ENCODE peak calls at places on chromosomes 13 and 19, in seven cellular contexts. One of them, this sample, is unnamed.

GRCh38 chr13:72585254-72585653 is 142.2 kb downstream of the MZT1 start:
- DNase-seq in neuronal stem cell: no peak
- DNase-seq in kidney: no peak
- DNase-seq in NB4: no peak
- DNase-seq in CD8-positive, alpha-beta memory T cell: no peak
- DNase-seq in fibroblast of lung: peak
- DNase-seq in thoracic aorta: no peak
- DNase-seq in this sample: no peak

GRCh38 chr13:76993021-76993420 is 1.1 kb downstream of the CLN5 start:
- DNase-seq in neuronal stem cell: no peak
- DNase-seq in fibroblast of lung: no peak
- DNase-seq in NB4: no peak
- DNase-seq in thoracic aorta: no peak
- DNase-seq in CD8-positive, alpha-beta memory T cell: no peak
- DNase-seq in kidney: no peak
- DNase-seq in this sample: no peak

GRCh38 chr19:31349160-31349881 is at the start of gene TSHZ3:
- DNase-seq in NB4: peak
- DNase-seq in fibroblast of lung: peak
- DNase-seq in thoracic aorta: no peak
- DNase-seq in CD8-positive, alpha-beta memory T cell: peak
- DNase-seq in neuronal stem cell: no peak
- DNase-seq in kidney: peak
- DNase-seq in this sample: no peak

GRCh38 chr19:12884926-12885748 is 1.9 kb downstream of the KLF1 start:
- DNase-seq in thoracic aorta: no peak
- DNase-seq in fibroblast of lung: peak
- DNase-seq in kidney: peak
- DNase-seq in CD8-positive, alpha-beta memory T cell: peak
- DNase-seq in NB4: peak
- DNase-seq in neuronal stem cell: peak
- DNase-seq in this sample: peak

GRCh38 chr19:2478756-2479555 is 3.0 kb downstream of the GADD45B start:
- DNase-seq in kidney: peak
- DNase-seq in CD8-positive, alpha-beta memory T cell: peak
- DNase-seq in fibroblast of lung: peak
- DNase-seq in NB4: peak
- DNase-seq in neuronal stem cell: no peak
- DNase-seq in thoracic aorta: peak
- DNase-seq in this sample: peak

GRCh38 chr19:49767380-49767779 is 579 bp downstream of the AP2A1 start:
- DNase-seq in neuronal stem cell: no peak
- DNase-seq in CD8-positive, alpha-beta memory T cell: no peak
- DNase-seq in fibroblast of lung: no peak
- DNase-seq in thoracic aorta: no peak
- DNase-seq in kidney: no peak
- DNase-seq in NB4: no peak
- DNase-seq in this sample: no peak

GRCh38 chr13:29681859-29682258 is 86.4 kb upstream of the SLC7A1 start:
- DNase-seq in kidney: no peak
- DNase-seq in fibroblast of lung: no peak
- DNase-seq in NB4: peak
- DNase-seq in thoracic aorta: no peak
- DNase-seq in neuronal stem cell: no peak
- DNase-seq in CD8-positive, alpha-beta memory T cell: no peak
- DNase-seq in this sample: no peak

GRCh38 chr19:39679056-39679790 is 23.5 kb downstream of the LGALS16 start:
- DNase-seq in neuronal stem cell: no peak
- DNase-seq in thoracic aorta: no peak
- DNase-seq in CD8-positive, alpha-beta memory T cell: no peak
- DNase-seq in NB4: no peak
- DNase-seq in fibroblast of lung: no peak
- DNase-seq in kidney: no peak
- DNase-seq in this sample: no peak

GRCh38 chr19:979318-979741 is 4.8 kb upstream of the WDR18 start:
- DNase-seq in kidney: no peak
- DNase-seq in fibroblast of lung: no peak
- DNase-seq in NB4: no peak
- DNase-seq in CD8-positive, alpha-beta memory T cell: no peak
- DNase-seq in neuronal stem cell: no peak
- DNase-seq in thoracic aorta: no peak
- DNase-seq in this sample: no peak

GRCh38 chr13:21638319-21639282 is 32.3 kb upstream of the FGF9 start:
- DNase-seq in thoracic aorta: no peak
- DNase-seq in fibroblast of lung: peak
- DNase-seq in neuronal stem cell: peak
- DNase-seq in kidney: no peak
- DNase-seq in NB4: peak
- DNase-seq in CD8-positive, alpha-beta memory T cell: peak
- DNase-seq in this sample: peak

GRCh38 chr13:111474136-111475002 is 153.9 kb downstream of the TEX29 start:
- DNase-seq in CD8-positive, alpha-beta memory T cell: no peak
- DNase-seq in thoracic aorta: no peak
- DNase-seq in NB4: peak
- DNase-seq in fibroblast of lung: peak
- DNase-seq in neuronal stem cell: peak
- DNase-seq in kidney: no peak
- DNase-seq in this sample: peak

DNA sequence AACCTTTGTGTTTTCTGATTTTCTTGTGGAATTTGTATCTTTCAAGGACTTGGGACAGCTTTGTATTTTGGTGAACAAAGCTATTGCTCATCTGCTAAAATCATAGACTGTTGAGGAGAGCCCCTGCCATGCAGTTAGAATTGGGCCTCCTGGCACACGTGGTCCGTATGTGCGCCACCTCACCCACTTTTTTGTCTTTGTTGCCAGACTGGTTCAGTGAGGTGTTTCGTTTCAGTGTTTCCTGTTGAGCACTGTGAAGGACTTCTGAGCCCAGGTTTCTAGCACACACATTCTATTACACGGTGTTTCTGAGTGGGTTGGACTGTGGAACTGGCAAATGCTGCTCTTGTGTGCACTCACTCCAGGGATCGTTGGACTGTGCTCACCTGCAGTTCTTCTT is 37.6 kb upstream of the RNF113B start:
- DNase-seq in kidney: no peak
- DNase-seq in CD8-positive, alpha-beta memory T cell: no peak
- DNase-seq in NB4: no peak
- DNase-seq in thoracic aorta: no peak
- DNase-seq in fibroblast of lung: no peak
- DNase-seq in neuronal stem cell: no peak
- DNase-seq in this sample: peak
- H3K4me3 ChIP-seq in kidney: no peak
- H3K4me3 ChIP-seq in CD8-positive, alpha-beta memory T cell: no peak
- H3K4me3 ChIP-seq in NB4: no peak
- H3K4me3 ChIP-seq in thoracic aorta: no peak
- H3K4me3 ChIP-seq in fibroblast of lung: no peak
- H3K4me3 ChIP-seq in neuronal stem cell: no peak
- H3K4me3 ChIP-seq in this sample: peak

GRCh38 chr19:55080915-55081772 is 5.5 kb downstream of the EPS8L1 start:
- DNase-seq in fibroblast of lung: peak
- DNase-seq in neuronal stem cell: no peak
- DNase-seq in CD8-positive, alpha-beta memory T cell: peak
- DNase-seq in thoracic aorta: no peak
- DNase-seq in NB4: peak
- DNase-seq in kidney: peak
- DNase-seq in this sample: no peak

GRCh38 chr19:55080121-55080914 is 4.6 kb downstream of the EPS8L1 start:
- DNase-seq in fibroblast of lung: peak
- DNase-seq in kidney: peak
- DNase-seq in CD8-positive, alpha-beta memory T cell: peak
- DNase-seq in NB4: peak
- DNase-seq in neuronal stem cell: no peak
- DNase-seq in thoracic aorta: no peak
- DNase-seq in this sample: no peak

GRCh38 chr19:55081773-55082022 is 6.0 kb downstream of the EPS8L1 start:
- DNase-seq in thoracic aorta: no peak
- DNase-seq in kidney: no peak
- DNase-seq in fibroblast of lung: no peak
- DNase-seq in CD8-positive, alpha-beta memory T cell: no peak
- DNase-seq in NB4: no peak
- DNase-seq in neuronal stem cell: no peak
- DNase-seq in this sample: peak

GRCh38 chr19:55083004-55083850 is 7.6 kb downstream of the EPS8L1 start:
- DNase-seq in kidney: no peak
- DNase-seq in neuronal stem cell: no peak
- DNase-seq in thoracic aorta: no peak
- DNase-seq in fibroblast of lung: no peak
- DNase-seq in NB4: no peak
- DNase-seq in CD8-positive, alpha-beta memory T cell: no peak
- DNase-seq in this sample: peak

DNA sequence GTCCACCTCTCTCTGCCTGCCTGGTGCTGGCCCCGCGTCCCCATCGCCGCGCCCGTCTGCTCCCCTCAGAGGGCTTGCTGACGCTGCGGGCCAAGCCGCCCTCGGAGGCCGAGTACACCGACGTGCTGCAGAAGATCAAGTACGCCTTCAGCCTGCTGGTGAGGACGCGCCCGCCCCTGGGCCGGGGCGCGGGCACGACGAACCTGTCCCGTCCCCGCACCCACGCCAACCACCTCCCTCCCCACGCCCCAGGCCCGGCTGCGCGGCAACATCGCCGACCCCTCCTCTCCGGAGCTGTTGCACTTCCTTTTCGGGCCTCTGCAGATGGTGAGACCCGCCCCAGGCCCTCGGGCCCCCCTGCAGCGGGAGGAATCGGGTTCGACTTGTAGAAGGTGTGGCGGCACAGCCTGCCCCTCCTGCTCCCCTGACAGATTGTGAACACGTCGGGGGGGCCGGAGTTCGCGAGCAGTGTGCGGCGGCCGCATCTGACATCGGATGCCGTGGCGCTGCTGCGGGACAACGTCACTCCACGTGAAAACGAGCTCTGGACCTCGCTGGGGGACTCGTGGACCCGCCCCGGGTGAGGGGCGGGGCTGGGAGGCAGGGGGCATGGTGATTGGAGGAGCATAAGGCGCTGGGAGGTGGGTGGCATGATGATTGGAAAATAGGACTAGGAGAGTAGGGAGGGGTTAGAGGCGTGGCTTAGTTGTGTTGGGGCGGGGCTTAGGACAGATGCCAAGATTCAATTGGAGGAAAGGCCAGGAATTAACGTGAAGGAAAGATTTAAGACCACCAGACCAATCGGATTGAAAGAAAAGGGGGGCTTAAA is 6.6 kb downstream of the EPS8L1 start:
- DNase-seq in CD8-positive, alpha-beta memory T cell: peak
- DNase-seq in thoracic aorta: no peak
- DNase-seq in fibroblast of lung: peak
- DNase-seq in neuronal stem cell: no peak
- DNase-seq in kidney: no peak
- DNase-seq in NB4: no peak
- DNase-seq in this sample: peak
- H3K4me3 ChIP-seq in CD8-positive, alpha-beta memory T cell: peak
- H3K4me3 ChIP-seq in thoracic aorta: peak
- H3K4me3 ChIP-seq in fibroblast of lung: no peak
- H3K4me3 ChIP-seq in neuronal stem cell: peak
- H3K4me3 ChIP-seq in kidney: no peak
- H3K4me3 ChIP-seq in NB4: no peak
- H3K4me3 ChIP-seq in this sample: no peak

GRCh38 chr19:4277051-4277700 is 1.9 kb upstream of the SHD start:
- DNase-seq in kidney: no peak
- DNase-seq in fibroblast of lung: no peak
- DNase-seq in neuronal stem cell: no peak
- DNase-seq in thoracic aorta: no peak
- DNase-seq in CD8-positive, alpha-beta memory T cell: no peak
- DNase-seq in NB4: no peak
- DNase-seq in this sample: no peak

GRCh38 chr19:4279530-4280422 is 710 bp downstream of the SHD start:
- DNase-seq in NB4: no peak
- DNase-seq in CD8-positive, alpha-beta memory T cell: no peak
- DNase-seq in fibroblast of lung: no peak
- DNase-seq in neuronal stem cell: no peak
- DNase-seq in kidney: no peak
- DNase-seq in thoracic aorta: no peak
- DNase-seq in this sample: no peak

GRCh38 chr19:4278010-4278409 is 1.1 kb upstream of the SHD start:
- DNase-seq in neuronal stem cell: no peak
- DNase-seq in kidney: no peak
- DNase-seq in fibroblast of lung: no peak
- DNase-seq in thoracic aorta: no peak
- DNase-seq in CD8-positive, alpha-beta memory T cell: no peak
- DNase-seq in NB4: no peak
- DNase-seq in this sample: no peak

GRCh38 chr19:4278460-4278901 is 585 bp upstream of the SHD start:
- DNase-seq in kidney: no peak
- DNase-seq in fibroblast of lung: no peak
- DNase-seq in CD8-positive, alpha-beta memory T cell: no peak
- DNase-seq in neuronal stem cell: no peak
- DNase-seq in NB4: peak
- DNase-seq in thoracic aorta: no peak
- DNase-seq in this sample: no peak

DNA sequence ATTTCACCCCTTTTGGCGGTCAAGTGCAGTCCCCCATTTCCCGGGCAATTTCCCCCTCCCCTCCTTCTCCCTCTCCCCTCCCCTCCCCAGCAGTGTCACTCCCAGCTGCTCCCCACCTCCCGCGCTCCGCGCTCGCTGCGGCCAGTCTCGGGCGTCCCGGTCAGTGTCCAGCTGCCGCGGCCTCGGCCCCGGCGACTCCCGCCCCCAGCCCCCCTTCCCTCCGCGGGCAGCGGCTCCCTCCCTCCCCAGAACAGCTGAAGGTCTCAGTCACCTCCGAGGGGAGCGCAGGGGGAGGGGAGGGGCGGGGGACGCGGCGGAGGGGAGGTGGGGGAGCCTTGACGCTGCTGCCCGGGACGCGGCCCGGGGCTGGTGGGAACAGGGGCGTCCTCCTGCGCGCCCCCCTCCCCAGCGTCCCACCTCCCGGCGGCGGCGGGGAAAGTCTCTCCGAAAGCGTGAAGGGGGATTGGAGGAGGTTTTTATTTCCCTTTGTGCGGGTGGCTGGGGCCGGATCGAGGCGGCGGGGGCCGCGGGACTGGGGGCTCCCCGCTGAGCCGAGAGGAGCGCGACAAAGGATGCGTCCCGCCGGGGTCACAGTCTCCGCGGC is at the start of gene SHD:
- DNase-seq in NB4: no peak
- DNase-seq in kidney: no peak
- DNase-seq in thoracic aorta: no peak
- DNase-seq in neuronal stem cell: no peak
- DNase-seq in CD8-positive, alpha-beta memory T cell: no peak
- DNase-seq in fibroblast of lung: no peak
- DNase-seq in this sample: no peak
- H3K4me3 ChIP-seq in NB4: no peak
- H3K4me3 ChIP-seq in kidney: no peak
- H3K4me3 ChIP-seq in thoracic aorta: peak
- H3K4me3 ChIP-seq in neuronal stem cell: peak
- H3K4me3 ChIP-seq in CD8-positive, alpha-beta memory T cell: no peak
- H3K4me3 ChIP-seq in fibroblast of lung: no peak
- H3K4me3 ChIP-seq in this sample: no peak

DNA sequence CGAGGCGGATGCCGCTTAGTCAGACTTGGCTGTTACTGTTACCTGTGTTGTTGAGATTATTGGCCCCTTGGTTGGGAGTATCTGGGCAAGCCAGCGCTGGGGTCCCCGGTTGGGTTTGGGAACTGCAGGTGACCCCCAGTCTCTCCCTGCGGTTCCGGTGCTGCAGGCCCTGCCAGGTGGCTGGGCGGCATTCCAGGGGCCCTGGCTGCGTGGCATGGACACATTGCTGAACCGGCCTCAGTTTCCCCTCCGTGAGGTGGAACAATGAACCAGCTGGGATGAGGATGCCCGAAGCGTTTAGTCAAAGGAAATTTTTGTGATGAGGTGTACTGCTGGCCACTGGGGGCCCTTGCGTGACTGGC is 538 bp downstream of the B3GNT3 start:
- DNase-seq in neuronal stem cell: no peak
- DNase-seq in thoracic aorta: no peak
- DNase-seq in fibroblast of lung: no peak
- DNase-seq in NB4: no peak
- DNase-seq in kidney: no peak
- DNase-seq in CD8-positive, alpha-beta memory T cell: no peak
- DNase-seq in this sample: no peak
- H3K4me3 ChIP-seq in neuronal stem cell: no peak
- H3K4me3 ChIP-seq in thoracic aorta: no peak
- H3K4me3 ChIP-seq in fibroblast of lung: no peak
- H3K4me3 ChIP-seq in NB4: no peak
- H3K4me3 ChIP-seq in kidney: no peak
- H3K4me3 ChIP-seq in CD8-positive, alpha-beta memory T cell: peak
- H3K4me3 ChIP-seq in this sample: peak

This sample was measured in PC-9.